ENCODE peak calls at places on chromosomes 5 and 9, in nine cellular contexts. W is sigmoid colon, K is SK-N-SH, R is breast epithelium, V is spleen, H is GM23338, Q is Panc1, L is prostate gland, N is GM12878. P is an unnamed sample.

GRCh38 chr5:107112207-107112606 is 558.5 kb downstream of the EFNA5 start:
- DNase-seq in V (no peak), N (no peak), K (no peak), L (no peak), W (no peak), R (no peak), Q (no peak), H (no peak), P (no peak)

GRCh38 chr9:35659340-35659739 is 1.2 kb downstream of the CCDC107 start:
- DNase-seq in V (no peak), K (no peak), L (no peak), H (no peak), R (no peak), W (peak; percentile 82), Q (no peak), N (no peak), P (no peak)

GRCh38 chr5:82164957-82165698 is 113.0 kb downstream of the RPS23 start:
- DNase-seq in K (no peak), R (no peak), W (no peak), N (no peak), Q (no peak), V (no peak), H (peak; percentile 53), L (peak; percentile 24), P (no peak)

GRCh38 chr5:50663636-50664035 is 2.8 kb upstream of the PARP8 start:
- DNase-seq in V (no peak), L (peak; percentile 19), K (no peak), N (no peak), Q (no peak), R (no peak), H (no peak), W (peak; percentile 67), P (no peak)

GRCh38 chr5:141717043-141717442 is 35.0 kb upstream of the ARAP3 start:
- DNase-seq in H (peak; percentile 57), K (no peak), V (no peak), L (no peak), N (no peak), R (no peak), W (no peak), Q (no peak), P (no peak)

GRCh38 chr5:92019376-92019990 is 636.4 kb upstream of the ARRDC3 start:
- DNase-seq in K (no peak), R (no peak), V (no peak), H (no peak), N (no peak), W (no peak), L (no peak), Q (no peak), P (no peak)

GRCh38 chr5:89441965-89442364 is 559.0 kb upstream of the MEF2C start:
- DNase-seq in N (no peak), R (no peak), H (no peak), K (no peak), L (no peak), V (no peak), Q (no peak), W (no peak), P (no peak)

GRCh38 chr9:33620738-33621439 is 96.8 kb downstream of the ANKRD18B start:
- DNase-seq in K (no peak), W (no peak), N (no peak), H (no peak), Q (no peak), L (peak; percentile 89), R (no peak), V (no peak), P (no peak)

GRCh38 chr5:95720094-95720793 is 10.9 kb upstream of the RHOBTB3 start:
- DNase-seq in L (no peak), V (no peak), R (no peak), H (no peak), K (no peak), Q (no peak), W (no peak), N (no peak), P (no peak)

GRCh38 chr5:159456722-159457462 is 126.6 kb upstream of the IL12B start:
- DNase-seq in L (no peak), H (no peak), R (no peak), Q (no peak), K (no peak), W (no peak), V (no peak), N (peak; percentile 96), P (no peak)

GRCh38 chr5:76718381-76718832 is 2.5 kb downstream of the F2R start:
- DNase-seq in R (no peak), K (no peak), H (no peak), W (no peak), Q (no peak), N (no peak), V (peak; percentile 80), L (no peak), P (no peak)
- TF ChIP-seq POLR2AphosphoS5 in R (no peak), K (peak; percentile 2), H (no peak), W (no peak), Q (no peak), N (no peak), V (peak; percentile 84), L (no peak), P (no peak)

GRCh38 chr5:109692011-109692410 is 2.3 kb downstream of the MAN2A1 start:
- DNase-seq in R (no peak), N (no peak), L (no peak), W (no peak), K (no peak), H (no peak), Q (no peak), V (no peak), P (no peak)

GRCh38 chr5:109694451-109694891 is 4.7 kb downstream of the MAN2A1 start:
- DNase-seq in K (no peak), H (no peak), R (no peak), W (no peak), V (no peak), Q (no peak), L (no peak), N (no peak), P (no peak)

GRCh38 chr5:109692852-109693251 is 3.1 kb downstream of the MAN2A1 start:
- DNase-seq in K (no peak), N (no peak), R (no peak), V (peak; percentile 71), W (no peak), H (no peak), Q (no peak), L (no peak), P (no peak)

GRCh38 chr5:109695005-109695926 is 5.5 kb downstream of the MAN2A1 start:
- DNase-seq in R (no peak), W (no peak), N (peak; percentile 58), Q (no peak), V (no peak), H (no peak), K (no peak), L (no peak), P (no peak)

GRCh38 chr5:109693535-109694152 is 3.9 kb downstream of the MAN2A1 start:
- DNase-seq in R (no peak), K (no peak), W (no peak), V (no peak), N (no peak), Q (no peak), H (no peak), L (no peak), P (no peak)
- H3K27ac ChIP-seq in R (no peak overlapping the region), K (no peak overlapping the region), W (peak overlapping the region; percentile 35), V (no peak overlapping the region), N (no peak overlapping the region), Q (no peak overlapping the region), H (no peak overlapping the region), L (no peak overlapping the region), P (no peak overlapping the region)

GRCh38 chr9:93130861-93131481 is 3.1 kb downstream of the NINJ1 start:
- DNase-seq in H (no peak), L (no peak), V (peak; percentile 89), R (no peak), K (no peak), W (peak; percentile 86), N (no peak), Q (no peak), P (no peak)
- TF ChIP-seq POLR2AphosphoS5 in H (no peak), L (no peak), V (peak; percentile 89), R (no peak), K (no peak), W (peak; percentile 29), N (no peak), Q (no peak), P (no peak)

DNA sequence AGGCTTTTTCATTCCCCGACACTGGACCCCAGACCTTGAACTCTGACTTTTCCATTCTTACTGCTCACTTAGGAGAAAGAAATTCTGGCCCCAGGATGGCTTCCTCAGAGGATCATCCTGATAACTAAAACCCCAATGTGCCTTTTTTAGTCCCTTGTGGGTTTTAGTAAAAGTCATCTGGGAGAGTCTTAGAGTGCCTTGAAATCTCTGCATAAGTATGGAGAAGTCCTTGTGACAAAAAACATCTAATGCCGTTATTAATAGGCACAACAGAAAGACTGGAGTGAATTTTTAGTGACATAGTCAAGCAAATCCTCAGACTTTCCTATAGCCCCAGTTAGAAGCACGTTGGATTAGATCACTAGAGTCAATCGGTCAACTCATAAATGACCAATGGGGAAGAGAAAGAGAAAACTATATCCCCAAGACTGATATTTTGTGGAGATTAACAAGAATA is 108.2 kb upstream of the MPDZ start:
- DNase-seq in W (no peak), H (no peak), R (no peak), N (no peak), V (no peak), L (no peak), Q (no peak), K (no peak), P (no peak)
- H3K27ac ChIP-seq in W (peak overlapping the region; percentile 42), H (no peak overlapping the region), R (no peak overlapping the region), N (no peak overlapping the region), V (peak overlapping the region; percentile 5), L (no peak overlapping the region), Q (no peak overlapping the region), K (peak overlapping the region; percentile 35), P (no peak overlapping the region)

GRCh38 chr5:157965989-157966388 is 107.0 kb upstream of the CLINT1 start:
- DNase-seq in Q (no peak), V (no peak), H (peak; percentile 63), R (no peak), K (no peak), N (no peak), W (no peak), L (no peak), P (no peak)

GRCh38 chr5:157972579-157972978 is 113.6 kb upstream of the CLINT1 start:
- DNase-seq in N (no peak), H (no peak), K (no peak), Q (no peak), V (no peak), L (no peak), W (no peak), R (no peak), P (no peak)

GRCh38 chr5:157976429-157976828 is 117.5 kb upstream of the CLINT1 start:
- DNase-seq in N (no peak), K (no peak), R (no peak), H (no peak), Q (no peak), V (no peak), L (no peak), W (no peak), P (no peak)

GRCh38 chr5:157971466-157972324 is 112.8 kb upstream of the CLINT1 start:
- DNase-seq in W (peak; percentile 73), K (no peak), H (peak; percentile 41), N (no peak), V (no peak), Q (no peak), L (no peak), R (no peak), P (no peak)
- TF ChIP-seq POLR2AphosphoS5 in W (no peak), K (no peak), H (no peak), N (no peak), V (no peak), Q (no peak), L (no peak), R (no peak), P (no peak)